ENCODE peak calls at places on chromosome 19, in four cellular contexts. D, U, Q and I are unnamed samples.

GRCh38 chr19:46328079-46328478 is 18.8 kb upstream of the PPP5C start:
- DNase-seq in D (no peak), U (no peak), Q (no peak), I (no peak)

GRCh38 chr19:37931941-37932655 is 25.1 kb downstream of the SIPA1L3 start:
- DNase-seq in D (peak; percentile 46), U (no peak), Q (peak; percentile 92), I (peak; percentile 96)

GRCh38 chr19:18097993-18098890 is 664 bp downstream of the MAST3 start:
- DNase-seq in D (no peak), U (no peak), Q (no peak), I (no peak)

GRCh38 chr19:45815501-45816216 is 551 bp upstream of the RSPH6A start:
- DNase-seq in D (peak; percentile 40), U (no peak), Q (no peak), I (no peak)

GRCh38 chr19:34595683-34596082 is 81.3 kb downstream of the SCGB2B2 start:
- DNase-seq in D (no peak), U (no peak), Q (no peak), I (no peak)

GRCh38 chr19:46116121-46116520 is 8.4 kb downstream of the IGFL3 start:
- DNase-seq in D (no peak), U (no peak), Q (no peak), I (no peak)

GRCh38 chr19:7970716-7971448 is 27.4 kb upstream of the TIMM44 start:
- DNase-seq in D (peak; percentile 46), U (peak; percentile 52), Q (peak; percentile 76), I (peak; percentile 46)

GRCh38 chr19:47404334-47405196 is 14.8 kb downstream of the MEIS3 start:
- DNase-seq in D (no peak), U (no peak), Q (no peak), I (no peak)

GRCh38 chr19:47158367-47158791 is 27.7 kb downstream of the SAE1 start:
- DNase-seq in D (no peak), U (no peak), Q (no peak), I (no peak)

GRCh38 chr19:1027020-1027952 is 878 bp downstream of the CNN2 start:
- DNase-seq in D (no peak), U (no peak), Q (no peak), I (no peak)

GRCh38 chr19:39167461-39168257 is 29.1 kb upstream of the NCCRP1 start:
- DNase-seq in D (no peak), U (no peak), Q (peak; percentile 60), I (no peak)

GRCh38 chr19:38563475-38563874 is 54.3 kb downstream of the MAP4K1 start:
- DNase-seq in D (no peak), U (no peak), Q (no peak), I (no peak)

GRCh38 chr19:33868821-33869412 is 72.2 kb downstream of the KCTD15 start:
- DNase-seq in D (peak; percentile 23), U (peak; percentile 30), Q (no peak), I (no peak)

GRCh38 chr19:18541258-18541991 is 1.9 kb downstream of the FKBP8 start:
- DNase-seq in D (peak; percentile 55), U (no peak), Q (no peak), I (no peak)

GRCh38 chr19:29887498-29887897 is 54.5 kb upstream of the URI1 start:
- DNase-seq in D (peak; percentile 25), U (no peak), Q (no peak), I (no peak)

GRCh38 chr19:34985249-34986022 is 14.7 kb upstream of the GRAMD1A start:
- DNase-seq in D (no peak), U (no peak), Q (no peak), I (no peak)

GRCh38 chr19:15488489-15489226 is 9.4 kb upstream of the PGLYRP2 start:
- DNase-seq in D (no peak), U (no peak), Q (no peak), I (no peak)

GRCh38 chr19:30522359-30522758 is 150.2 kb downstream of the ZNF536 start:
- DNase-seq in D (no peak), U (no peak), Q (no peak), I (no peak)

GRCh38 chr19:1361601-1362384 is 21.9 kb upstream of the NDUFS7 start:
- DNase-seq in D (no peak), U (no peak), Q (peak; percentile 49), I (no peak)

GRCh38 chr19:33296473-33297060 is 5.8 kb downstream of the CEBPA start:
- DNase-seq in D (no peak), U (no peak), Q (no peak), I (no peak)

GRCh38 chr19:9836021-9836420 is 903 bp downstream of the PIN1 start:
- DNase-seq in D (peak; percentile 46), U (no peak), Q (peak; percentile 59), I (peak; percentile 31)

GRCh38 chr19:35995655-35995993 is 636 bp downstream of the SDHAF1 start:
- DNase-seq in D (peak; percentile 58), U (peak; percentile 45), Q (peak; percentile 40), I (peak; percentile 40)

GRCh38 chr19:30671622-30672051 is 299.5 kb downstream of the ZNF536 start:
- DNase-seq in D (peak; percentile 79), U (peak; percentile 81), Q (no peak), I (no peak)

GRCh38 chr19:58428617-58429016 is 11.3 kb downstream of the ZNF132 start:
- DNase-seq in D (no peak), U (no peak), Q (no peak), I (no peak)

GRCh38 chr19:58429745-58430144 is 10.2 kb downstream of the ZNF132 start:
- DNase-seq in D (no peak), U (no peak), Q (no peak), I (no peak)

GRCh38 chr19:58439576-58440554 is at the start of gene ZNF132:
- DNase-seq in D (peak; percentile 100), U (peak; percentile 98), Q (no peak), I (peak; percentile 100)

DNA sequence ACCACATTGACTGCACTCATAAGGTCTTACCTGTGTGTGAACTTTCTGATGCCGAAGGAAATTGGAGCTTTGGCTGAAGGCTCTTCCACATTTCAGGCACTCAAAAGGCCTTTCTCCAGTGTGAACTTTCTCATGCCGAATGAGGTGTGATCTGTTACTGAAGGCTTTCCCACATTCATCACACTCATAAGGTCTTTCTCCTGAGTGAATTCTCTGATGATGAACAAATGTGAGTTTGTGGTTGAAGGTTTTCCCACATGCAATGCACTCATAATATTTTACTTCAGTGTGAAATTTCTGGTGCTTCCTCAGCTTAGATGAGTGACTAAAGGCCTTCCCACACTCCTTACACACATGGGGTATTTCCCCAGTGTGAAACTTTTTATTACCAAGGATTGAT is 5.7 kb downstream of the ZNF132 start:
- DNase-seq in D (no peak), U (no peak), Q (no peak), I (no peak)
- H3K4me3 ChIP-seq in D (no peak overlapping the region), U (no peak overlapping the region), Q (no peak overlapping the region), I (no peak overlapping the region)

GRCh38 chr19:40666803-40667438 is 23.5 kb downstream of the NUMBL start:
- DNase-seq in D (no peak), U (no peak), Q (no peak), I (no peak)

GRCh38 chr19:40661616-40662015 is 28.8 kb downstream of the NUMBL start:
- DNase-seq in D (no peak), U (no peak), Q (no peak), I (no peak)

GRCh38 chr19:40662925-40663711 is 27.3 kb downstream of the NUMBL start:
- DNase-seq in D (peak; percentile 94), U (peak; percentile 93), Q (peak; percentile 82), I (peak; percentile 83)

GRCh38 chr19:40667602-40668001 is 22.8 kb downstream of the NUMBL start:
- DNase-seq in D (no peak), U (no peak), Q (no peak), I (no peak)

DNA sequence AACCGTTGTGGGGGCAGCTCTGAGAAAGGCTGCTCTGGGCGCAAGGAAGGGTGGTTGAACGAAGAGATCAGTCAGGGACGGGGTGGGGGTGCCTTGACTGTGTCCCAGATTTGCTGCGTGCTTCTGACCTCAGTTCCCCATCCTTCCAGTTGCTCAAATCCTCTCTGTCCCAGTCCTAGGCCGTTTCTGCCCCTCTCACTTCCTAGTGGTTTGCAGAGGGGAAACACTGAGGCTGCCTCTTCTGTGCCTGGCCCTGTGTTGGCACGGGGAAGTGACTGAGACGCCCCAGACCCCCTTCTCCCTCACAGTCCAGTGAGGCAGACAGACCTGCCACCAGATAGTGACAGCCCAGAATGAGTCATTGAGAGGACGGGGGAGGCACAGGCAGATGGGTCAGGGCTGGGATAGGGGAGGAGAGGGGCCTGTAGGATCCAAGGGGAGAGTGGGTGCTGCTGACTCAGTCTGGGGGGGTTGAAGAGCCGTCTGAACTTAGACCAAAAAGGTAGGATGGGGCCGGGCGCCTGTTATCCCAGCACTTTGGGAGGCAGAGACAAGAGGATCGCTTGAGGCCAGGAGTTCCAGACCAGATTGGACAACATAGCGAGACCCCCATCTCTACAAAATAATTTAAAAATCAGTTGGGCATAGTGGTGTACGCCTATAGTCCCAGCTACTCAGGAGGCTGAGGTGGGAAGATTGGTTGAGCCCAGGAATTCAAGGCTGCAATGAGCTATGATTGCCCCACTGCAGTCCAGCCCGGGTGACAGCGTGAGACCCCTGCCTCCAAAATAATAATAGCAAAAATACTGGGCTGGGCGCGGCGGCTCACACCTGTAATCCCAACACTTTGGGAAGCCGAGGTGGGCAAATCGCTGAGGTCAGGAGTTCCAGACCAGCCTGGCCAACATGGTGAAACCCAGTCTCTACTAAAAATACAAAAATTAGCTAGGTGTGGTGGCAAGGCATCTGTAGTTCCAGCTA is 26.4 kb downstream of the NUMBL start:
- DNase-seq in D (no peak), U (peak; percentile 45), Q (peak; percentile 26), I (no peak)
- H3K4me1 ChIP-seq in D (peaks cover 9% of the 10 kb centered on the region), U (peaks cover 12% of the 10 kb centered on the region), Q (peaks cover 19% of the 10 kb centered on the region), I (peaks cover 5% of the 10 kb centered on the region)

DNA sequence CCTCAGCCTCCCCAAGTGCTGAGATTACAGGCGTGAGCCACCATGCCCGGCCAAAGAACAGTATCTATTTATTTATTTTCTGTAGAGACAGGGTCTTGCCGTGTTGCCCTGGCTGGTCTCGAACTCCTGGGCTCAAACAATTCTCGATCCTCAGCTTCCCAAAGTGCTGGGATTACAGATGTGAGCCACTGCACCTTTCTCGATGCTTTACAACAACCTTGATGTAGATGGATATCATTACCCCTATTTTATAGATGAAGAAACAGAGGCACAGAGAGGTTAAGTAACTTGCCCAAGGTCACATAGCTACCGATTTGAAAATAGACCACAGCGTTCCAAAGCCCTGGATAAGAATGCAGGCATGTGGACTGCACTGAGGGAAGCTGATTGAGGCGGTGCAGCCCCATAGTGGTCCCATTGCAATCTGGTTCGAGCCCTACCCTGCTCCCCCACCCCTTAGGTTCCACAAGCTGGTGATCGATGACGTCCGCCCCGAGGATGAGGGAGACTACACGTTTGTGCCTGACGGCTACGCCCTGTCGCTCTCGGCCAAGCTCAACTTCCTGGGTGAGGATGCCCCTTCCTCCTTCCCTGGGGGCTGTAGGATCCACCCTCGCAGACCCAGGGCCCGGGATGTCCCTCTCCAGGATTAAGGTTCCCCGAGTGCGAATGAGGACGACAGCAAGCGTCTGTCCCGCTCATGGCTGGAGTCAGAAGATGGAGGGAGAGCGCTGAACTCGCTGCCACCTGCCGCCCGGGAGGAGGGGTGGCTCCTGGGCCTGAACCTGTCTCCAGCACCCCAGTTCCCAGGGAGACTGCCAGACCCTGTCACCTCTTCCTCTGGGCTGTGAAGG is 17.9 kb downstream of the MYBPC2 start:
- DNase-seq in D (no peak), U (no peak), Q (no peak), I (no peak)
- H3K9me3 ChIP-seq in D (no peaks in the 10 kb centered on the region), U (no peaks in the 10 kb centered on the region), Q (no peaks in the 10 kb centered on the region), I (no peaks in the 10 kb centered on the region)

GRCh38 chr19:3026768-3027167 is 2.3 kb downstream of the TLE2 start:
- DNase-seq in D (no peak), U (no peak), Q (no peak), I (no peak)

GRCh38 chr19:3027292-3027691 is 1.8 kb downstream of the TLE2 start:
- DNase-seq in D (no peak), U (no peak), Q (no peak), I (no peak)

GRCh38 chr19:3029070-3029923 is at the start of gene TLE2:
- DNase-seq in D (no peak), U (no peak), Q (no peak), I (no peak)

GRCh38 chr19:3028305-3029069 is 593 bp downstream of the TLE2 start:
- DNase-seq in D (no peak), U (no peak), Q (no peak), I (peak; percentile 23)

GRCh38 chr19:3027981-3028304 is 1.1 kb downstream of the TLE2 start:
- DNase-seq in D (no peak), U (no peak), Q (no peak), I (no peak)
- H3K4me3 ChIP-seq in D (peak overlapping the region; percentile 69), U (no peak overlapping the region), Q (no peak overlapping the region), I (no peak overlapping the region)